ENCODE peak calls at places on chromosomes 2 and 18, in four cellular contexts. N, A, C and U are unnamed samples.
A peak's percentile ranks its signal among the peaks of the same experiment; 100 is the strongest.

GRCh38 chr2:58720770-58721697 is 479.9 kb upstream of the FANCL start:
- DNase-seq in A (no peak), N (no peak), C (no peak), U (no peak)

GRCh38 chr18:77702686-77703085 is 453.0 kb downstream of the GALR1 start:
- DNase-seq in C (no peak), N (peak; percentile 2), A (no peak), U (peak; percentile 37)

GRCh38 chr2:221022554-221022953 is 549.5 kb downstream of the EPHA4 start:
- DNase-seq in A (no peak), C (no peak), N (no peak), U (no peak)

GRCh38 chr18:36481201-36481657 is 183.7 kb downstream of the FHOD3 start:
- DNase-seq in C (no peak), A (no peak), N (no peak), U (peak; percentile 14)

GRCh38 chr18:9177047-9177446 is 40.5 kb downstream of the ANKRD12 start:
- DNase-seq in A (no peak), N (no peak), C (no peak), U (peak; percentile 3)

GRCh38 chr2:42084231-42084671 is 36.4 kb downstream of the PKDCC start:
- DNase-seq in N (peak; percentile 84), C (peak; percentile 92), A (no peak), U (no peak)

GRCh38 chr18:3693385-3693784 is 243.4 kb downstream of the TGIF1 start:
- DNase-seq in C (no peak), N (no peak), A (no peak), U (no peak)

GRCh38 chr2:7003895-7004294 is 86.7 kb downstream of the RNF144A start:
- DNase-seq in C (no peak), A (no peak), N (no peak), U (no peak)

GRCh38 chr2:239726631-239727181 is 298.4 kb downstream of the NDUFA10 start:
- DNase-seq in N (no peak), C (no peak), A (no peak), U (no peak)

GRCh38 chr2:215653344-215654015 is 217.6 kb upstream of the FN1 start:
- DNase-seq in A (no peak), C (peak; percentile 25), N (peak; percentile 70), U (no peak)

GRCh38 chr2:186309901-186310300 is 176.2 kb upstream of the ZC3H15 start:
- DNase-seq in N (peak; percentile 51), C (peak; percentile 5), A (no peak), U (no peak)

GRCh38 chr2:205758051-205758450 is 75.8 kb downstream of the NRP2 start:
- DNase-seq in A (no peak), C (peak; percentile 90), N (peak; percentile 93), U (peak; percentile 41)

GRCh38 chr2:58539973-58540372 is 298.8 kb upstream of the FANCL start:
- DNase-seq in C (peak; percentile 40), A (no peak), N (no peak), U (no peak)

GRCh38 chr18:57901819-57902600 is 98.9 kb upstream of the ATP8B1 start:
- DNase-seq in A (no peak), C (no peak), N (peak; percentile 16), U (no peak)

GRCh38 chr2:130374587-130375290 is 18.9 kb downstream of the PTPN18 start:
- DNase-seq in C (peak; percentile 64), N (peak; percentile 52), A (no peak), U (no peak)

GRCh38 chr2:120227111-120227991 is 4.2 kb upstream of the TMEM185B start:
- DNase-seq in N (no peak), A (peak; percentile 21), C (no peak), U (peak; percentile 82)
- H2AK5ac ChIP-seq in N (no peak overlapping the region), A (no peak overlapping the region), C (no peak overlapping the region), U (no peak overlapping the region)

DNA sequence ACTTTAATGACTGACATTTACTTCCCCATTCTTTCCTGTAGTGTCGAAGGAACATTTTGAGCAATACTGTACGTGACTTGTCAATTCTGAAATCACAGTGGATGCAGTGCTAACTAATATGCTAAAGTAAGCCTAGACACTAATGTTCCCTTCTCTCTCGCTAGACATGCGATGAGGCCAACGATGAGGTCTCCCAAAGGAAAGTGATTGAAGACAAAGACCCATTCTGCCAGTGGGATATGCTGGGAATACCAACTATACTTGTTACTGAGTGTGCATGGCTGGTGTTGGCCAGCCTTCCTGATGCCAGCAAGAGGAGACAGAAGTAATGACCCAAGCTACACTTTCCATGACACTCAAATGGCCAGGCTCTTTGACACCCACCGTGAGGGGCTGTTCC is 2.5 kb upstream of the SERPINE2 start:
- DNase-seq in C (no peak), N (no peak), A (no peak), U (no peak)
- H2AK5ac ChIP-seq in C (no peak overlapping the region), N (no peak overlapping the region), A (no peak overlapping the region), U (no peak overlapping the region)

DNA sequence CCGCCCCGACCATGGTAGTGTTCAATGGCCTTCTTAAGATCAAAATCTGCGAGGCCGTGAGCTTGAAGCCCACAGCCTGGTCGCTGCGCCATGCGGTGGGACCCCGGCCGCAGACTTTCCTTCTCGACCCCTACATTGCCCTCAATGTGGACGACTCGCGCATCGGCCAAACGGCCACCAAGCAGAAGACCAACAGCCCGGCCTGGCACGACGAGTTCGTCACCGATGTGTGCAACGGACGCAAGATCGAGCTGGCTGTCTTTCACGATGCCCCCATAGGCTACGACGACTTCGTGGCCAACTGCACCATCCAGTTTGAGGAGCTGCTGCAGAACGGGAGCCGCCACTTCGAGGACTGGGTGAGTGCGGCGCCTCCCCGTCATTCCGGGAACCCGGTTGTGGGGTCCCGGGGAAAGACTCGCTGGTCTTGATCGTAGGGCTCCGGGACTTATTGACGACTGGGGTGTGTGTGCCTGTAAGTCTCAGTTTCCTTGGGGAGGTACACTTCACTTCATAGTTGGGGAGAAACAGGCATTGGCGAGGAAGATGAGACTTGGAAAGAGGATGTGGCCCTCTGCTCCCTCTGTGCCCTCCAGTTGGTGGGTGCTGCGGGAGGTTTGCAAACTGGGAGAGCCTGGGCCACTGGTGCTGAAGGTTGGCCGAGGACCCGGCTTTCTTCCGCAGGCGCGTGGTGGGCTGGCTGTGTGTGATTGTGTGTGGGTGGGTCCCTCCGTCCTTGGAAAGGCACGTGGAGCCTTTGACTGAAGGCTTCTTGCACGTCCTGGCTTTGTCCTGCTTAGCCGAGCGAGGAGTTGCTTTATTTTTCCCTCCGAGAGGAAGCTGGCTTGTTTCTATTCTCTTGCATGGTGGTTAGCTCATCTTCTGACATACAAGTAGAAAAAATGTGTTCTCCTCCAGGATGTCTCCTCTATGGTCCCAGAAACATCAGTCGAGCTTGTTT is 895 bp downstream of the PRKCE start:
- DNase-seq in C (peak; percentile 54), A (peak; percentile 44), N (peak; percentile 57), U (no peak)
- H2AK5ac ChIP-seq in C (no peak overlapping the region), A (no peak overlapping the region), N (no peak overlapping the region), U (no peak overlapping the region)

GRCh38 chr2:230907361-230908093 is 17.5 kb downstream of the GPR55 start:
- DNase-seq in C (no peak), N (no peak), A (peak; percentile 20), U (no peak)
- H2AK5ac ChIP-seq in C (no peak overlapping the region), N (peak overlapping the region; percentile 92), A (no peak overlapping the region), U (no peak overlapping the region)

GRCh38 chr2:15810451-15811150 is 129.7 kb upstream of the MYCN start:
- DNase-seq in C (no peak), A (no peak), N (no peak), U (no peak)
- H2AK5ac ChIP-seq in C (peak overlapping the region; percentile 87), A (no peak overlapping the region), N (no peak overlapping the region), U (no peak overlapping the region)